ENCODE peak calls at places on chromosomes 13 and 19, in five cellular contexts. U is breast epithelium, V is ovary, G is cardiac muscle cell, J is type B pancreatic cell. Y is an unnamed sample.

GRCh38 chr13:66837246-66837645 is 392.9 kb downstream of the PCDH9 start:
- DNase-seq in J (no peak), U (no peak), V (no peak), G (no peak), Y (no peak)

GRCh38 chr13:24301434-24301833 is 7.9 kb upstream of the C1QTNF9 start:
- DNase-seq in V (no peak), J (no peak), U (no peak), G (no peak), Y (no peak)

GRCh38 chr13:79306650-79307049 is 99.4 kb downstream of the RBM26 start:
- DNase-seq in V (no peak), J (no peak), G (no peak), U (no peak), Y (no peak)

GRCh38 chr13:30065181-30065580 is 214.8 kb upstream of the UBL3 start:
- DNase-seq in G (no peak), V (no peak), J (no peak), U (peak; percentile 21), Y (no peak)

GRCh38 chr19:29040951-29041350 is 172.0 kb downstream of the UQCRFS1 start:
- DNase-seq in U (no peak), J (no peak), V (no peak), G (no peak), Y (no peak)

GRCh38 chr13:84528408-84529055 is 646.3 kb upstream of the SLITRK1 start:
- DNase-seq in U (no peak), G (no peak), J (no peak), V (no peak), Y (no peak)

GRCh38 chr13:101397742-101398141 is 18.6 kb downstream of the NALCN start:
- DNase-seq in G (no peak), U (no peak), V (no peak), J (no peak), Y (no peak)

GRCh38 chr19:40006273-40006691 is 9.4 kb downstream of the ZNF546 start:
- DNase-seq in U (no peak), J (no peak), G (peak; percentile 65), V (no peak), Y (no peak)

GRCh38 chr13:45142440-45143345 is 22.4 kb downstream of the GTF2F2 start:
- DNase-seq in U (no peak), V (no peak), J (no peak), G (peak; percentile 6), Y (no peak)

GRCh38 chr13:39038569-39038898 is 278 bp downstream of the NHLRC3 start:
- DNase-seq in G (no peak), J (no peak), U (no peak), V (no peak), Y (no peak)

GRCh38 chr13:97749174-97749573 is 204.3 kb upstream of the IPO5 start:
- DNase-seq in J (no peak), V (no peak), U (no peak), G (peak; percentile 47), Y (no peak)

GRCh38 chr13:71254384-71254783 is 612.6 kb downstream of the DACH1 start:
- DNase-seq in G (no peak), U (no peak), J (no peak), V (no peak), Y (no peak)

GRCh38 chr13:110228936-110229904 is 77.7 kb downstream of the COL4A1 start:
- DNase-seq in U (no peak), J (peak; percentile 58), V (no peak), G (no peak), Y (no peak)

GRCh38 chr13:73450583-73450982 is 391.8 kb downstream of the KLF5 start:
- DNase-seq in V (no peak), U (no peak), G (no peak), J (no peak), Y (no peak)

GRCh38 chr19:37329686-37330085 is 41.2 kb upstream of the ZNF527 start:
- DNase-seq in U (no peak), J (no peak), G (no peak), V (no peak), Y (no peak)

GRCh38 chr19:4057913-4058695 is 8.6 kb downstream of the ZBTB7A start:
- DNase-seq in U (peak; percentile 87), V (peak; percentile 86), G (peak; percentile 89), J (no peak), Y (no peak)

GRCh38 chr19:18672606-18673337 is 10.7 kb upstream of the CRTC1 start:
- DNase-seq in G (peak; percentile 53), J (no peak), V (no peak), U (no peak), Y (no peak)
- TF ChIP-seq CTCF in G (peak; percentile 34), J (no peak), V (no peak), U (no peak), Y (no peak)

GRCh38 chr13:112931028-112931934 is 37.7 kb upstream of the MCF2L start:
- DNase-seq in U (peak; percentile 64), J (no peak), V (no peak), G (peak; percentile 84), Y (no peak)
- TF ChIP-seq CTCF in U (peak; percentile 62), J (peak; percentile 82), V (no peak), G (peak; percentile 86), Y (peak; percentile 52)

GRCh38 chr19:14612657-14613056 is 29.8 kb downstream of the CLEC17A start:
- DNase-seq in G (no peak), V (no peak), U (no peak), J (no peak), Y (no peak)

GRCh38 chr19:14611051-14611450 is 28.2 kb downstream of the CLEC17A start:
- DNase-seq in U (no peak), G (no peak), J (no peak), V (no peak), Y (no peak)

GRCh38 chr19:14616310-14616870 is 33.5 kb downstream of the CLEC17A start:
- DNase-seq in J (no peak), G (no peak), V (no peak), U (no peak), Y (no peak)

GRCh38 chr19:14615628-14616027 is 32.7 kb downstream of the CLEC17A start:
- DNase-seq in J (no peak), U (no peak), G (no peak), V (no peak), Y (no peak)

GRCh38 chr19:14614099-14614412 is 31.2 kb downstream of the CLEC17A start:
- DNase-seq in V (no peak), U (no peak), J (no peak), G (no peak), Y (no peak)
- TF ChIP-seq CTCF in V (no peak), U (no peak), J (no peak), G (no peak), Y (no peak)

GRCh38 chr13:43304945-43305344 is 281.6 kb downstream of the DNAJC15 start:
- DNase-seq in J (no peak), U (no peak), V (no peak), G (no peak), Y (no peak)
- TF ChIP-seq CTCF in J (no peak), U (no peak), V (no peak), G (no peak), Y (no peak)

GRCh38 chr19:11261902-11262839 is at the start of gene DOCK6:
- DNase-seq in G (no peak), V (peak; percentile 59), J (no peak), U (peak; percentile 33), Y (no peak)
- TF ChIP-seq CTCF in G (peak; percentile 41), V (no peak), J (peak; percentile 65), U (peak; percentile 43), Y (no peak)

DNA sequence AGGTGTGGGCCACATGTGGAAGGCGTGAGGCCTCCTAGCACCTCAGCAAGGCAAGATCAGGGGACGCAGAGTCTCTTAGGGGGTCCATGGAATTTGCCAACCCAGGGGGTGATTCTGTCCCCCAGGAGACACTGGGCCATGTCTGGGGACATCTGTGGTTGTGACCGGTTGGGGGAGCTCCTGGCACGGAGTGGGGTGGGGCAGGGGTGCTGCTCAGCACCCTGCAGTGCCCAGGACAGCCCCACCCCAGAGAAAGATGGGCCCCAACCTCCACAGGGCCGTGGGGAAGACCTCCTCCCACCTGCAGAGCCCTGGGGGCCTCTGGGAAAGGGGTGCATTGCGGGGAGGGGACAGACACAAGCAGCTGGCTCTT is 4.0 kb downstream of the MKNK2 start:
- DNase-seq in U (no peak), V (no peak), J (no peak), G (no peak), Y (no peak)
- TF ChIP-seq CTCF in U (no peak), V (no peak), J (no peak), G (no peak), Y (no peak)

DNA sequence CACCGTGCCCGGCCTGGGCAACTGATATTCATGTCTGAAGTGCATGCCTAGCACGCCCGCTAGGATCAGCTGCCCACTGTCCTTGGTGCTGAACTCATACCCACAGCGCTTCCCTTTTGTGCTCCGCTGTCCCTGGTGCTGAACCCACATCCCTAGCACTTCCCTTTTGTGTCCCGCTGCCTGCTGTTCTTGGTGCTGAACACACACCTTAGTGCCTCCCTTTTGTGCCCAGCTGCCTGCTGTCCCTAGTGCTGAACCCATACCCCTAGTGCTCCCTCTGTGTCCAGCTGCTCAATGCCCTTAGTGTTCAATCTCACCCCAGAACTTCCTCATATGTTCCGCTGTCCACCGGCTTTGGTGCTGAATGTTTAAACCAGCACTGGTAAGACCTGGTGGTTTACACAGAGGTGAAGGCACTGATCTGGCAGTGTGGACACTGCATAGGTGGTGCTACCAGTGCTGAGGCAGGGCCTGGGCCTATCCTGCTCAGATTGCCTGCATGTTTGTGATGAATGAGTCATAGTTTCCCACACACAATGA is 26.3 kb upstream of the SIGLEC11 start:
- DNase-seq in J (peak; percentile 91), G (peak; percentile 96), V (peak; percentile 96), U (peak; percentile 68), Y (no peak)
- TF ChIP-seq CTCF in J (peak; percentile 66), G (no peak), V (peak; percentile 44), U (peak; percentile 42), Y (no peak)

DNA sequence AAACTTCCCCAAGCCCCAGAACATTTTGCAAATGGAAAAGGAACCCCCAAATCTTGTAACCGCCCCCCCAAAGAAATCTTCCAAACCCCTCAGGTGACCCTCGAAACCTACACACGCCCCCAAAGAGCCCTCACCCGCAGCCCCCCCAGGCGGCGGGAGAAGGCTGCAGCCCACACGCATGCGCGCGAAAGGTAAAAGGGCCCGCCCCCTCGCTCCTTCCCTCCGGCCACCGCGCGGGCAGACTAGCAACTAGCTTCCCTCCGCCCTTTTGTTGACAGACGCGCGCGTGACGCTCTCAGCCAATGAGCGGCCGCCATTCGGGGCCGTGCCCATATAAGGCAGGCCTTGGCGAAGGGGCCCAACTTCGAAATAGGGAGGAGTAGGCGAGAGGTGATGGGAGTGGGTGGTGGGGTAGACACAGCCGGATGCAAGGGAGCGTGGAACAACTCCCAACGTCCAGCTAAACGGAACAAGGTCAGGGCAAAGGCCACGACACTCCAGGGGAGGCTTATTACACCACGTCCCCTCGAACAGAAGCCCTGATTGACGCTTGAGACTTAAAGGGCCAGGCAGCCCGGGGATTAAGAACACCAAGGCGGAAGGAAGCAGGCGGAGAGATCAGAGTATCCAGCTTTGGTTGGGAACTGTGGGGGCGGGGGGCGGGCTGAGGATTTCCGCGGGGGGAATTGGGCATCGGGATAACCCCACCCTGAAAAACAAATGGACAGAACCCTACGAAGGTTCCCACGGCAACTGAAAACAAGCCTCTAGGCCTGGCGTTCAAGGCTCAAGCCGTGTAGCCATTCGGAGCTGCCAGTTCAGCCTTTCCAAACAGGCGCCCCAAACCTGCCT is 13.3 kb downstream of the FBXO46 start:
- DNase-seq in J (peak; percentile 99), V (peak; percentile 99), G (peak; percentile 100), U (peak; percentile 99), Y (peak; percentile 85)
- TF ChIP-seq CTCF in J (peak; percentile 23), V (peak; percentile 28), G (peak; percentile 29), U (peak; percentile 15), Y (no peak)

Y was measured in D721Med.